ENCODE peak calls at places on chromosomes 5 and 9, in eight cellular contexts. L, P, I, J, D, C, X and H are unnamed samples. For H3K27me3, the result is how much of the 10 kb centered on the place peaks cover.

GRCh38 chr9:27335088-27335487 is 38.1 kb upstream of the EQTN start:
- DNase-seq in L (no peak), P (no peak), I (no peak), J (no peak), D (no peak), C (no peak), X (no peak), H (no peak)

GRCh38 chr9:76161546-76161945 is 232.7 kb downstream of the RFK start:
- DNase-seq in L (peak), P (peak), I (peak), J (no peak), D (no peak), C (no peak), X (no peak), H (no peak)

GRCh38 chr9:12604154-12604825 is 88.9 kb upstream of the TYRP1 start:
- DNase-seq in L (peak), P (peak), I (no peak), J (no peak), D (no peak), C (no peak), X (no peak), H (no peak)

GRCh38 chr9:89750117-89750551 is 145.3 kb downstream of the GADD45G start:
- DNase-seq in L (no peak), P (no peak), I (no peak), J (no peak), D (no peak), C (no peak), X (no peak), H (no peak)

GRCh38 chr5:141915881-141916336 is 7.8 kb upstream of the DELE1 start:
- DNase-seq in L (no peak), P (no peak), I (no peak), J (no peak), D (no peak), C (no peak), X (no peak), H (no peak)

GRCh38 chr5:125085797-125086505 is 339.5 kb upstream of the ZNF608 start:
- DNase-seq in L (no peak), P (no peak), I (no peak), J (no peak), D (no peak), C (no peak), X (no peak), H (no peak)

GRCh38 chr5:73709536-73710129 is 83.6 kb downstream of the ARHGEF28 start:
- DNase-seq in L (no peak), P (peak), I (no peak), J (no peak), D (no peak), C (no peak), X (no peak), H (no peak)

GRCh38 chr5:150105898-150106615 is 19.7 kb upstream of the CSF1R start:
- DNase-seq in L (no peak), P (no peak), I (no peak), J (no peak), D (no peak), C (peak), X (no peak), H (no peak)

GRCh38 chr9:86282979-86283535 is 719 bp upstream of the ISCA1 start:
- DNase-seq in L (peak), P (peak), I (peak), J (no peak), D (no peak), C (no peak), X (no peak), H (no peak)

GRCh38 chr5:138033916-138034315 is 1.0 kb upstream of the FAM13B start:
- DNase-seq in L (peak), P (peak), I (no peak), J (no peak), D (no peak), C (no peak), X (no peak), H (no peak)

GRCh38 chr9:135887021-135887507 is 20.3 kb downstream of the CAMSAP1 start:
- DNase-seq in L (peak), P (no peak), I (no peak), J (no peak), D (peak), C (peak), X (no peak), H (no peak)

GRCh38 chr9:693460-694390 is 147.8 kb upstream of the DMRT1 start:
- DNase-seq in L (peak), P (peak), I (peak), J (no peak), D (peak), C (no peak), X (no peak), H (no peak)

GRCh38 chr5:142171270-142171669 is 62.7 kb downstream of the NDFIP1 start:
- DNase-seq in L (no peak), P (no peak), I (no peak), J (no peak), D (no peak), C (no peak), X (no peak), H (no peak)

GRCh38 chr5:178291161-178291561 is 58.6 kb upstream of the PHYKPL start:
- DNase-seq in L (no peak), P (no peak), I (no peak), J (no peak), D (peak), C (no peak), X (no peak), H (no peak)

GRCh38 chr5:178288373-178289368 is 56.1 kb upstream of the PHYKPL start:
- DNase-seq in L (peak), P (peak), I (no peak), J (no peak), D (peak), C (no peak), X (no peak), H (no peak)

GRCh38 chr5:178287791-178288105 is 55.1 kb upstream of the PHYKPL start:
- DNase-seq in L (no peak), P (no peak), I (no peak), J (no peak), D (peak), C (no peak), X (no peak), H (no peak)

GRCh38 chr5:178290376-178290775 is 57.8 kb upstream of the PHYKPL start:
- DNase-seq in L (no peak), P (no peak), I (no peak), J (no peak), D (peak), C (no peak), X (no peak), H (no peak)

DNA sequence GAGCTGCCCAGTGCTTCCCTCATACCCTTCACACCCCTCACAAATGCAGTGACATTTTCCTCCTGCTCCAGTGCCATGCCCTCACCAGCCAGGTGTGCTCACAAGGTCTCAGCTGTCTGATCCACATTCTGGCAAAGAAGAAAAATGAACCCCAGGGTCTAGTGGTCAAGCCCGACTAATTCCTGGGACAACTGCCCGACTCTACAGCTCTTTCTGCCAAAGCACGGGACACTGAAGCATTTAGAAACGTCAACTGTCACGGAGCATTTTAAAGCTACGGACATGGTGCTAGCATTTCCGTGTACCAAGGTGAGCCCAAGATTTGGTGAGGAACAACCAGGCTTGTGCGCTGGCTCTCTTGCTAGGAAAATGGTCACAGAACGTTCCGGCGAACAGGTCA is 56.8 kb upstream of the PHYKPL start:
- DNase-seq in L (no peak), P (no peak), I (no peak), J (no peak), D (peak), C (no peak), X (no peak), H (no peak)
- H3K27me3 ChIP-seq in L (under half), P (under half), I (under half), J (under half), D (under half), C (under half), X (under half), H (under half)

GRCh38 chr5:93596676-93597441 is 13.8 kb downstream of the NR2F1 start:
- DNase-seq in L (no peak), P (no peak), I (no peak), J (no peak), D (peak), C (peak), X (no peak), H (no peak)
- H3K27me3 ChIP-seq in L (under half), P (under half), I (under half), J (half or more), D (under half), C (under half), X (half or more), H (half or more)

GRCh38 chr5:60517850-60518249 is 182.1 kb downstream of the DEPDC1B start:
- DNase-seq in L (no peak), P (no peak), I (no peak), J (no peak), D (no peak), C (no peak), X (no peak), H (no peak)

GRCh38 chr5:60519372-60519771 is 180.6 kb downstream of the DEPDC1B start:
- DNase-seq in L (no peak), P (no peak), I (no peak), J (no peak), D (no peak), C (no peak), X (no peak), H (no peak)

GRCh38 chr5:60514152-60514551 is 185.8 kb downstream of the DEPDC1B start:
- DNase-seq in L (no peak), P (no peak), I (no peak), J (no peak), D (no peak), C (no peak), X (no peak), H (no peak)

GRCh38 chr5:60517094-60517694 is 182.8 kb downstream of the DEPDC1B start:
- DNase-seq in L (no peak), P (no peak), I (no peak), J (no peak), D (no peak), C (no peak), X (no peak), H (no peak)

DNA sequence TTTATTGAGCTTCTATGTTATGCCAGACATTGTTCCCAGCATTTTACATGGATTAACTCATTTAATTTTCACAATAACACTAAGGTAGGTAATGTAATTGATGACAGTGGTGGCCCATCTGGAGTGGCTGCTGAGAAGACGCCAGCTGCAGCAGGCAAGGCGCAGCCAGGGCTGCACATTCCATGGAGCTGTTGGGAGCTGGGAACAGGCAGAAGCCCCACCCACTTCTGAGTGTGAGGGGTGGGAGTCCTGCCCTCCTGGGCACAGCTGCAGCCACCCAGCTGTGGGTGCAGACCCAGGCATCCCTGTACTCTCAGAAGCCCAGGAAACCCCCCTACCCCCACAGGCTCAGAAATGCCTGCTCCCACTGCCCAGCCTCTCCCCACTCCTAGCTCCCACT is 183.3 kb downstream of the DEPDC1B start:
- DNase-seq in L (no peak), P (no peak), I (no peak), J (no peak), D (no peak), C (no peak), X (no peak), H (no peak)
- H3K27me3 ChIP-seq in L (under half), P (under half), I (under half), J (under half), D (under half), C (under half), X (under half), H (under half)

GRCh38 chr9:112377087-112377486 is 2.8 kb upstream of the HSDL2 start:
- DNase-seq in L (no peak), P (no peak), I (no peak), J (no peak), D (no peak), C (no peak), X (no peak), H (no peak)
- H3K27me3 ChIP-seq in L (under half), P (under half), I (under half), J (under half), D (under half), C (under half), X (under half), H (under half)

GRCh38 chr9:134606951-134607733 is 34.5 kb upstream of the COL5A1 start:
- DNase-seq in L (peak), P (no peak), I (no peak), J (no peak), D (no peak), C (peak), X (no peak), H (no peak)

GRCh38 chr9:134604834-134605233 is 36.8 kb upstream of the COL5A1 start:
- DNase-seq in L (no peak), P (no peak), I (no peak), J (no peak), D (no peak), C (peak), X (no peak), H (no peak)

GRCh38 chr9:134607971-134608370 is 33.6 kb upstream of the COL5A1 start:
- DNase-seq in L (no peak), P (no peak), I (no peak), J (no peak), D (no peak), C (peak), X (no peak), H (no peak)

GRCh38 chr9:134605351-134605968 is 36.1 kb upstream of the COL5A1 start:
- DNase-seq in L (no peak), P (no peak), I (no peak), J (no peak), D (no peak), C (peak), X (no peak), H (no peak)

DNA sequence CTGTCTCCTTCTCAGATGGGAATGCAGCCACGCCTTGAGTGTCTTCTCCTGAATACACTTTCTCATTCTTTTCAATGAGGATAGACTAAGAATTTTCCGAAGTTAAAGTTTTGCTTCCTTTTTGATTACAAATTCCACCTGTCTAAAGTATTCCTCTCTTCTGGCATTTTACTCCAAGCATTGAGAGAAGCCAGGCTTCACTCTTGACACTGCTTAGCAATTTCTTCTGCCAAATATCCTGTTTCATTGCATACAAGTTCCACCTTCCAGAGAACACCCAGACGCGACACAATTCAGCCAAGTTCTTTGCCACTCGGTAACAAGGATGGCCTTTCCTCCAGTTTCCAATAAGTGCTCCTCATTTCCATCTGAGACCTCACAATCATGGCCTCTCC is 35.6 kb upstream of the COL5A1 start:
- DNase-seq in L (no peak), P (no peak), I (no peak), J (no peak), D (no peak), C (no peak), X (no peak), H (no peak)
- H3K27me3 ChIP-seq in L (under half), P (under half), I (under half), J (under half), D (under half), C (under half), X (under half), H (under half)

GRCh38 chr5:155726267-155726666 is 600.7 kb upstream of the SGCD start:
- DNase-seq in L (peak), P (peak), I (no peak), J (no peak), D (no peak), C (no peak), X (no peak), H (no peak)
- H3K27me3 ChIP-seq in L (under half), P (under half), I (under half), J (under half), D (under half), C (under half), X (under half), H (under half)

DNA sequence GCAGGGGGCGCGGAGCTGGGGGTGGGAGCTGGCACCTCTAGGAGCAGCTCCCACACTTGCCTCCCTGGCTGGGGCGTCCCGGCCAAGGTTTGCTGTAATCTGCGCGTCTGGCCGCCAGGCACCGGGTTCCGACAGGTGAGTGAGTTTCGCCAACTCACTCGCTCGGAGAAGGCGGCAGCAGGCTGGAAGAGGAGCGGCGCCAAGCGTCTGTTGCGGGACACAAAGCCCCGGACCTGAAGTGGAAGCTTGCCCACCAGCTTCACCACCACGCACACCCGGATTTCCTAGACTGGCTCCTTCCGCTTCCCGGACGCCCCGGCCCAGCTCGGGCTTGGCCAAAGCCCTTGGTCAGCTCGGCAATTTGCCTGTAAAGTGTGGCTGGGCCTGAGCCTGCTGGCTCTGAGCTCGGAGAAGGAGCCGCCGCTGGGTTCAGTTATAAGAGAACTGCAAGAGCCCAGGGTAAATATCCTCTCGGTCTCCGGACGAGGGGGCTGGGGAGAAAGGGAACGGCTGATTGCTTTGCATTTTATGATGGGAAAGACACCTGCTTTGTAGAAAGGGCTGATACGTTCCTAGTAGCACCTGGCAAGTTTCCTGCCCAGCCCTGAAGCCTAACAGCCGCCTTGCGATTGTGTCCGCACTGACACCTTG is 461 bp upstream of the GNA14 start:
- DNase-seq in L (peak), P (no peak), I (no peak), J (no peak), D (peak), C (peak), X (no peak), H (no peak)
- H3K27me3 ChIP-seq in L (under half), P (under half), I (under half), J (under half), D (under half), C (under half), X (under half), H (under half)

GRCh38 chr9:93959739-93960154 is 4.6 kb upstream of the BARX1 start:
- DNase-seq in L (no peak), P (no peak), I (no peak), J (no peak), D (no peak), C (no peak), X (no peak), H (no peak)
- H3K27me3 ChIP-seq in L (half or more), P (half or more), I (half or more), J (half or more), D (under half), C (under half), X (under half), H (under half)

GRCh38 chr5:175388531-175388930 is 55.5 kb downstream of the DRD1 start:
- DNase-seq in L (no peak), P (no peak), I (no peak), J (no peak), D (no peak), C (no peak), X (no peak), H (no peak)

GRCh38 chr5:175384724-175385552 is 59.0 kb downstream of the DRD1 start:
- DNase-seq in L (no peak), P (no peak), I (peak), J (no peak), D (no peak), C (no peak), X (no peak), H (no peak)

GRCh38 chr5:175385691-175386360 is 58.2 kb downstream of the DRD1 start:
- DNase-seq in L (no peak), P (no peak), I (peak), J (no peak), D (no peak), C (no peak), X (no peak), H (no peak)

GRCh38 chr5:175386526-175386925 is 57.5 kb downstream of the DRD1 start:
- DNase-seq in L (no peak), P (no peak), I (no peak), J (no peak), D (no peak), C (no peak), X (no peak), H (no peak)

DNA sequence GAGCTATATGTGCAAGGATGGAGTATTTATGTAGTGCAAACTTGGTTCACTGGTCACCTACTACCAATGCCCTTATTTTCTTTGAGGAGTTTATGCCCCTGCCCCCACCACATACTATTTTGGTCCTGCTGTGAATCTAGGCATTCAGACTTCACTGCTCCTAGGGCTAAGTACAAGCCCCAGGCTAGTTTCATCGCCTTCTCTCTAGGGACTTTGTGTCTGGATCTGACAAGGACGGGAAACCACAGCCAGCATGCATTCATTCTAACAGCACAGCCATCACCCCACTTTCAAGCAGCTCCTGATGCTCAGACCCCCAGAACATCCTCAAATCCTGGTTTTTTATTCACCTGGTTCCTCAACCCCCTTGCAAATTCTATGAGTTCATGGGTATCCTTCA is 56.8 kb downstream of the DRD1 start:
- DNase-seq in L (no peak), P (no peak), I (no peak), J (no peak), D (no peak), C (no peak), X (no peak), H (no peak)
- H3K27me3 ChIP-seq in L (under half), P (under half), I (under half), J (under half), D (under half), C (under half), X (under half), H (under half)